ENCODE peak calls at places on chromosomes 1 and 21, in nine cellular contexts. X, L, A, T, W, G, J, O and C are unnamed samples. For H3K4me1, the result is how much of the 10 kb centered on the place peaks cover.

GRCh38 chr1:160078392-160079195 is 2.7 kb upstream of the KCNJ9 start:
- DNase-seq in L (peak), O (no peak), J (peak), T (peak), X (no peak), G (peak), W (no peak), A (peak), C (peak)

GRCh38 chr1:36118396-36118795 is 6.6 kb downstream of the COL8A2 start:
- DNase-seq in J (no peak), G (no peak), A (no peak), X (no peak), O (no peak), T (no peak), L (no peak), W (no peak), C (no peak)

GRCh38 chr1:53548031-53548491 is 88.9 kb downstream of the DMRTB1 start:
- DNase-seq in A (no peak), L (no peak), J (no peak), T (no peak), W (no peak), X (no peak), O (no peak), G (no peak), C (no peak)

GRCh38 chr1:100440075-100440809 is 87.9 kb downstream of the CDC14A start:
- DNase-seq in O (no peak), G (peak), L (no peak), A (peak), J (peak), W (no peak), T (peak), X (no peak), C (peak)

GRCh38 chr1:36207339-36207738 is 16.9 kb upstream of the THRAP3 start:
- DNase-seq in X (peak), A (peak), W (peak), T (no peak), J (no peak), G (no peak), L (peak), O (peak), C (no peak)

GRCh38 chr1:109243860-109244552 is 5.3 kb upstream of the CELSR2 start:
- DNase-seq in L (no peak), X (no peak), T (no peak), G (no peak), J (no peak), A (no peak), O (no peak), W (no peak), C (no peak)

GRCh38 chr21:43367296-43367695 is 59.6 kb downstream of the SIK1 start:
- DNase-seq in A (no peak), G (no peak), L (no peak), J (no peak), T (no peak), O (no peak), X (no peak), W (no peak), C (no peak)

GRCh38 chr1:89466307-89466925 is 58.2 kb upstream of the LRRC8B start:
- DNase-seq in X (no peak), A (no peak), J (no peak), T (no peak), G (no peak), O (no peak), W (no peak), L (no peak), C (no peak)

GRCh38 chr1:182315157-182315556 is 76.4 kb downstream of the GLUL start:
- DNase-seq in T (no peak), A (peak), O (no peak), X (no peak), G (no peak), W (no peak), J (no peak), L (no peak), C (no peak)

DNA sequence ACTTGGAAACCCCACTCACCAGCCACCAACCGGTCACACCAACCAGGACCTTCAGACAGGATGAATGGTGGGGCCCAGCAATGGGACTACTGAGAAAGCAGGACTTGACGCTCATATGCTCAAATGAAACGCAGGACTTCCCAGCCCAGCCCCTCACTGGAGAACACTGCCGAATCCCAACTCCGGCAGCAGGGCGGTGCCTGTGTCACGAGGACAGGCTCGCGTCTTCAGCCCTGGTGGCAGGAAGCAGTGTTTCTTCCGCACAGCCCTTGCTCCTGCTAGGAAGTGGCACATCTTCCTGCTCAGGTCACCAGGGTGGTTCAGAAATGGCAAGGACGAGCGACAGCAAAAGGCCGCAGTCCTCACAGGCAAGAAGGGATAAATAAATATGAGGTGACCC is 38.9 kb downstream of the CD58 start:
- DNase-seq in L (no peak), T (no peak), O (no peak), G (no peak), A (no peak), W (no peak), X (no peak), J (no peak), C (no peak)
- H3K4me1 ChIP-seq in L (under half), T (under half), O (under half), G (under half), A (under half), W (under half), X (under half), J (under half), C (under half)

GRCh38 chr1:220786057-220786336 is 716 bp upstream of the MTARC1 start:
- DNase-seq in W (no peak), A (peak), G (no peak), O (no peak), T (no peak), X (no peak), J (no peak), L (no peak), C (no peak)
- H3K4me3 ChIP-seq in W (peak), A (no peak), G (peak), O (peak), T (no peak), X (peak), J (no peak), L (no peak), C (no peak)

GRCh38 chr1:167635941-167636340 is 5.9 kb downstream of the RCSD1 start:
- DNase-seq in T (no peak), X (no peak), L (no peak), G (no peak), O (peak), W (no peak), J (no peak), A (no peak), C (no peak)
- H3K4me1 ChIP-seq in T (half or more), X (under half), L (under half), G (under half), O (half or more), W (under half), J (half or more), A (under half), C (half or more)

DNA sequence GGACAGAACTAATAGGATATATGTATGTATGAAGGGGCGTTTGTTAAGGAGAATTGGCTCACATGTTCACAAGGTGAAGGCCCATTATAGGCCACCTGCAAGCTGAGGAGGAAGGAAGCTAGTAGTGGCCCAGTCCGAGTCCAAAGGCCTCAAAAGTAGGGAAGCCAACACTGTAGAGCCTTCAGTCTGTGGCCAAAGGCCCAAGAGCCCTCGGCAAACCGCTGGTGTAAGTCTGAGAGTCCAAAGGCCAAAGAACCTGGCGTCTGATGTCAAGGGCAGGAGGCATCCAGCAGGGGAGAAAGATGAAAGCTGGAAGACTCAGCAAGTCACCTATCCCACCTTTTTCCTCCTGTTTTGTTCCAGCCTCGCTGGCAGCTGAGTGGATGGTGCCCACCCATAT is 24.5 kb downstream of the BACH1 start:
- DNase-seq in O (no peak), G (no peak), W (no peak), T (no peak), L (no peak), A (no peak), X (no peak), J (no peak), C (no peak)
- H3K4me3 ChIP-seq in O (no peak), G (no peak), W (no peak), T (no peak), L (no peak), A (no peak), X (no peak), J (no peak), C (no peak)

GRCh38 chr1:71653952-71654351 is 573.1 kb upstream of the ZRANB2 start:
- DNase-seq in G (no peak), A (no peak), J (no peak), O (no peak), W (no peak), L (no peak), T (no peak), X (no peak), C (no peak)
- H3K4me1 ChIP-seq in G (under half), A (under half), J (under half), O (under half), W (under half), L (under half), T (under half), X (under half), C (under half)

GRCh38 chr1:215005656-215006335 is 76.7 kb upstream of the KCNK2 start:
- DNase-seq in G (no peak), A (no peak), W (no peak), L (no peak), X (no peak), O (no peak), J (no peak), T (no peak), C (no peak)

GRCh38 chr1:215002471-215002870 is 80.1 kb upstream of the KCNK2 start:
- DNase-seq in J (no peak), O (no peak), L (no peak), T (no peak), W (peak), G (no peak), X (no peak), A (no peak), C (no peak)

GRCh38 chr1:215004121-215004837 is 78.3 kb upstream of the KCNK2 start:
- DNase-seq in W (no peak), J (no peak), L (no peak), T (no peak), A (no peak), O (no peak), X (no peak), G (no peak), C (no peak)

GRCh38 chr1:215003686-215004085 is 78.9 kb upstream of the KCNK2 start:
- DNase-seq in T (no peak), A (no peak), O (no peak), G (no peak), J (no peak), W (no peak), X (no peak), L (no peak), C (no peak)

GRCh38 chr1:215005078-215005477 is 77.5 kb upstream of the KCNK2 start:
- DNase-seq in O (no peak), W (no peak), T (no peak), L (no peak), G (no peak), X (no peak), J (no peak), A (no peak), C (no peak)
- H3K4me3 ChIP-seq in O (no peak), W (no peak), T (no peak), L (no peak), G (no peak), X (no peak), J (no peak), A (no peak), C (no peak)